ENCODE peak calls at places on chromosomes 13 and 19, in five cellular contexts. V is activated naive CD8-positive, alpha-beta T cell treated with anti-CD3 and anti-CD28 coated beads, Interleukin-2, amount 50 U/mL, for 24 hours; S is stimulated activated CD4-positive, alpha-beta T cell treated with anti-CD3 and anti-CD28 coated beads, Interleukin-4, amount 100 ng/mL, for 4 hours; Y is dermis blood vessel endothelial cell; Z is AG04449. R is an unnamed sample.

GRCh38 chr13:98938801-98939200 is 39.1 kb downstream of the DOCK9 start:
- DNase-seq in V (no peak), S (no peak), Y (no peak), Z (no peak), R (no peak)

GRCh38 chr19:10003271-10003670 is 7.0 kb downstream of the COL5A3 start:
- DNase-seq in V (no peak), S (no peak), Y (no peak), Z (no peak), R (no peak)

GRCh38 chr19:41205995-41206394 is 13.0 kb downstream of the CYP2S1 start:
- DNase-seq in V (no peak), S (peak; percentile 11), Y (no peak), Z (no peak), R (no peak)

GRCh38 chr13:97122381-97122996 is 99.6 kb upstream of the MBNL2 start:
- DNase-seq in V (no peak), S (no peak), Y (peak; percentile 57), Z (no peak), R (no peak)

GRCh38 chr13:108270442-108270841 is 924 bp downstream of the TNFSF13B start:
- DNase-seq in V (peak; percentile 5), S (no peak), Y (no peak), Z (no peak), R (no peak)

GRCh38 chr19:49361438-49362047 is 673 bp downstream of the TEAD2 start:
- DNase-seq in V (peak; percentile 25), S (no peak), Y (peak; percentile 95), Z (peak; percentile 26), R (no peak)

GRCh38 chr13:79716191-79716590 is 235.2 kb downstream of the NDFIP2 start:
- DNase-seq in V (no peak), S (no peak), Y (no peak), Z (no peak), R (no peak)

GRCh38 chr19:19256072-19256969 is 16.8 kb downstream of the TM6SF2 start:
- DNase-seq in V (no peak), S (no peak), Y (no peak), Z (no peak), R (no peak)

GRCh38 chr13:19172647-19173030 is 9.0 kb downstream of the TUBA3C start:
- DNase-seq in V (no peak), S (no peak), Y (no peak), Z (no peak), R (no peak)

GRCh38 chr19:2253106-2254051 is 2.8 kb downstream of the JSRP1 start:
- DNase-seq in V (peak; percentile 62), S (no peak), Y (no peak), Z (no peak), R (no peak)

GRCh38 chr19:45005787-45006186 is 4.5 kb downstream of the RELB start:
- DNase-seq in V (no peak), S (no peak), Y (no peak), Z (no peak), R (no peak)

GRCh38 chr19:15463865-15464371 is 426 bp downstream of the RASAL3 start:
- DNase-seq in V (peak; percentile 76), S (peak; percentile 70), Y (peak; percentile 31), Z (no peak), R (peak; percentile 64)

GRCh38 chr19:17184381-17184841 is 30.7 kb upstream of the USE1 start:
- DNase-seq in V (peak; percentile 42), S (peak; percentile 31), Y (no peak), Z (no peak), R (no peak)

GRCh38 chr19:37484406-37485115 is 15.4 kb downstream of the ZNF570 start:
- DNase-seq in V (no peak), S (no peak), Y (no peak), Z (no peak), R (no peak)

GRCh38 chr19:10327793-10328192 is 5.5 kb downstream of the RAVER1 start:
- DNase-seq in V (no peak), S (no peak), Y (no peak), Z (no peak), R (no peak)

R was measured in activated T-helper 9 cell treated with anti-CD3 and anti-CD28 coated beads, Interleukin-2, amount 50 U/mL, for 16 hours.